ENCODE peak calls at places on chromosomes 16 and 17, in nine cellular contexts. C, N, E, P, I, G, R, H and W are unnamed samples.

GRCh38 chr16:27853651-27854050 is 209.9 kb downstream of the GSG1L start:
- DNase-seq in C (no peak), N (no peak), E (no peak), P (no peak), I (no peak), G (no peak), R (peak; percentile 38), H (no peak), W (no peak)

GRCh38 chr17:76265624-76266243 is 586 bp downstream of the UBALD2 start:
- DNase-seq in C (no peak), N (no peak), E (no peak), P (peak; percentile 52), I (no peak), G (peak; percentile 75), R (peak; percentile 87), H (peak; percentile 29), W (no peak)

GRCh38 chr17:44083250-44083849 is 12.8 kb downstream of the G6PC3 start:
- DNase-seq in C (no peak), N (peak; percentile 69), E (no peak), P (no peak), I (no peak), G (no peak), R (no peak), H (no peak), W (peak; percentile 29)

GRCh38 chr16:11051430-11052079 is 107.2 kb downstream of the CLEC16A start:
- DNase-seq in C (no peak), N (no peak), E (no peak), P (no peak), I (no peak), G (no peak), R (peak; percentile 60), H (no peak), W (no peak)

GRCh38 chr16:65959978-65960377 is 406.5 kb upstream of the CDH5 start:
- DNase-seq in C (no peak), N (peak; percentile 8), E (no peak), P (peak; percentile 39), I (no peak), G (no peak), R (no peak), H (no peak), W (no peak)

GRCh38 chr16:4724661-4725270 is 9.3 kb downstream of the ANKS3 start:
- DNase-seq in C (no peak), N (no peak), E (no peak), P (no peak), I (no peak), G (no peak), R (no peak), H (no peak), W (no peak)

GRCh38 chr17:9936075-9936474 is 31.0 kb upstream of the RCVRN start:
- DNase-seq in C (no peak), N (no peak), E (no peak), P (no peak), I (no peak), G (no peak), R (no peak), H (no peak), W (no peak)

GRCh38 chr17:80826955-80827645 is 164.5 kb upstream of the CHMP6 start:
- DNase-seq in C (no peak), N (peak; percentile 97), E (peak; percentile 88), P (peak; percentile 98), I (peak; percentile 37), G (peak; percentile 95), R (peak; percentile 62), H (peak; percentile 45), W (peak; percentile 74)

GRCh38 chr17:77819497-77819896 is 139.0 kb upstream of the TNRC6C start:
- DNase-seq in C (no peak), N (no peak), E (no peak), P (no peak), I (no peak), G (no peak), R (no peak), H (no peak), W (no peak)

GRCh38 chr17:18247613-18248001 is 10.9 kb downstream of the FLII start:
- DNase-seq in C (no peak), N (no peak), E (no peak), P (peak; percentile 39), I (no peak), G (no peak), R (no peak), H (no peak), W (no peak)

GRCh38 chr16:50235581-50235980 is 30.8 kb upstream of the ADCY7 start:
- DNase-seq in C (no peak), N (peak; percentile 40), E (no peak), P (peak; percentile 58), I (no peak), G (no peak), R (no peak), H (no peak), W (peak; percentile 23)

GRCh38 chr16:19118938-19119431 is 5.2 kb downstream of the ITPRIPL2 start:
- DNase-seq in C (no peak), N (peak; percentile 90), E (peak; percentile 71), P (peak; percentile 94), I (peak; percentile 57), G (peak; percentile 91), R (peak; percentile 66), H (peak; percentile 47), W (peak; percentile 91)

GRCh38 chr17:77233635-77234334 is 93.0 kb downstream of the SEC14L1 start:
- DNase-seq in C (no peak), N (peak; percentile 77), E (no peak), P (peak; percentile 74), I (no peak), G (no peak), R (no peak), H (peak; percentile 37), W (peak; percentile 50)

GRCh38 chr16:56295739-56296527 is 104.6 kb downstream of the GNAO1 start:
- DNase-seq in C (no peak), N (no peak), E (no peak), P (no peak), I (no peak), G (no peak), R (no peak), H (no peak), W (no peak)

GRCh38 chr16:12794486-12795399 is 8.9 kb downstream of the CPPED1 start:
- DNase-seq in C (no peak), N (no peak), E (no peak), P (peak; percentile 64), I (no peak), G (no peak), R (no peak), H (no peak), W (no peak)

GRCh38 chr17:8753976-8754440 is 4.3 kb downstream of the SPDYE4 start:
- DNase-seq in C (peak; percentile 33), N (peak; percentile 36), E (no peak), P (peak; percentile 37), I (no peak), G (peak; percentile 55), R (no peak), H (peak; percentile 23), W (peak; percentile 23)

GRCh38 chr17:64275016-64275415 is 12.0 kb upstream of the TEX2 start:
- DNase-seq in C (no peak), N (no peak), E (no peak), P (no peak), I (no peak), G (no peak), R (no peak), H (no peak), W (no peak)

GRCh38 chr17:61325382-61326073 is 74.1 kb upstream of the TBX2 start:
- DNase-seq in C (no peak), N (no peak), E (peak; percentile 28), P (peak; percentile 66), I (no peak), G (peak; percentile 27), R (no peak), H (no peak), W (no peak)

GRCh38 chr17:45366049-45366448 is 49.2 kb upstream of the MAP3K14 start:
- DNase-seq in C (no peak), N (no peak), E (no peak), P (no peak), I (no peak), G (no peak), R (no peak), H (no peak), W (no peak)

GRCh38 chr17:75105269-75106080 is 4.3 kb upstream of the ARMC7 start:
- DNase-seq in C (peak; percentile 35), N (peak; percentile 60), E (no peak), P (peak; percentile 36), I (no peak), G (peak; percentile 74), R (no peak), H (no peak), W (no peak)

GRCh38 chr17:565506-565905 is 149.1 kb downstream of the VPS53 start:
- DNase-seq in C (no peak), N (no peak), E (no peak), P (no peak), I (no peak), G (no peak), R (no peak), H (no peak), W (no peak)

GRCh38 chr17:71085238-71086033 is 916.1 kb downstream of the KCNJ2 start:
- DNase-seq in C (peak; percentile 32), N (peak; percentile 63), E (no peak), P (no peak), I (no peak), G (no peak), R (no peak), H (peak; percentile 18), W (peak; percentile 16)

GRCh38 chr17:79941088-79942010 is 94.3 kb downstream of the TBC1D16 start:
- DNase-seq in C (no peak), N (no peak), E (no peak), P (no peak), I (no peak), G (no peak), R (no peak), H (no peak), W (no peak)